ENCODE peak calls at places on chromosomes 1 and 21, in eight cellular contexts. One of them, this sample, is unnamed.

GRCh38 chr21:22476214-22476613 is 1478.0 kb downstream of the NCAM2 start:
- DNase-seq in fibroblast of mammary gland: no peak
- DNase-seq in dorsolateral prefrontal cortex: no peak
- DNase-seq in AG04450: no peak
- DNase-seq in astrocyte of the spinal cord: no peak
- DNase-seq in fibroblast of the aortic adventitia: no peak
- DNase-seq in psoas muscle: no peak
- DNase-seq in tibial artery: no peak
- DNase-seq in this sample: no peak

GRCh38 chr1:46236882-46237281 is 10.7 kb upstream of the RAD54L start:
- DNase-seq in fibroblast of mammary gland: no peak
- DNase-seq in dorsolateral prefrontal cortex: no peak
- DNase-seq in AG04450: no peak
- DNase-seq in astrocyte of the spinal cord: no peak
- DNase-seq in fibroblast of the aortic adventitia: no peak
- DNase-seq in psoas muscle: no peak
- DNase-seq in tibial artery: no peak
- DNase-seq in this sample: no peak

GRCh38 chr1:231683439-231684165 is 57.0 kb downstream of the DISC1 start:
- DNase-seq in fibroblast of mammary gland: no peak
- DNase-seq in dorsolateral prefrontal cortex: no peak
- DNase-seq in AG04450: no peak
- DNase-seq in astrocyte of the spinal cord: peak
- DNase-seq in fibroblast of the aortic adventitia: no peak
- DNase-seq in psoas muscle: no peak
- DNase-seq in tibial artery: no peak
- DNase-seq in this sample: no peak

GRCh38 chr21:14603202-14603601 is 57.1 kb upstream of the SAMSN1 start:
- DNase-seq in fibroblast of mammary gland: peak
- DNase-seq in dorsolateral prefrontal cortex: no peak
- DNase-seq in AG04450: no peak
- DNase-seq in astrocyte of the spinal cord: peak
- DNase-seq in fibroblast of the aortic adventitia: peak
- DNase-seq in psoas muscle: no peak
- DNase-seq in tibial artery: no peak
- DNase-seq in this sample: peak

GRCh38 chr1:201877877-201878339 is 10.8 kb upstream of the SHISA4 start:
- DNase-seq in fibroblast of mammary gland: peak
- DNase-seq in dorsolateral prefrontal cortex: no peak
- DNase-seq in AG04450: no peak
- DNase-seq in astrocyte of the spinal cord: peak
- DNase-seq in fibroblast of the aortic adventitia: peak
- DNase-seq in psoas muscle: no peak
- DNase-seq in tibial artery: no peak
- DNase-seq in this sample: peak

GRCh38 chr1:201493757-201494617 is 12.9 kb downstream of the CSRP1 start:
- DNase-seq in fibroblast of mammary gland: peak
- DNase-seq in dorsolateral prefrontal cortex: no peak
- DNase-seq in AG04450: no peak
- DNase-seq in astrocyte of the spinal cord: no peak
- DNase-seq in fibroblast of the aortic adventitia: peak
- DNase-seq in psoas muscle: no peak
- DNase-seq in tibial artery: no peak
- DNase-seq in this sample: peak

GRCh38 chr21:26972131-26972707 is 5.3 kb upstream of the ADAMTS5 start:
- DNase-seq in fibroblast of mammary gland: no peak
- DNase-seq in dorsolateral prefrontal cortex: no peak
- DNase-seq in AG04450: no peak
- DNase-seq in astrocyte of the spinal cord: no peak
- DNase-seq in fibroblast of the aortic adventitia: no peak
- DNase-seq in psoas muscle: no peak
- DNase-seq in tibial artery: no peak
- DNase-seq in this sample: no peak

GRCh38 chr1:114040273-114041043 is 61.2 kb downstream of the OLFML3 start:
- DNase-seq in fibroblast of mammary gland: peak
- DNase-seq in dorsolateral prefrontal cortex: no peak
- DNase-seq in AG04450: no peak
- DNase-seq in astrocyte of the spinal cord: no peak
- DNase-seq in fibroblast of the aortic adventitia: peak
- DNase-seq in psoas muscle: no peak
- DNase-seq in tibial artery: peak
- DNase-seq in this sample: peak

GRCh38 chr21:42756580-42757250 is 103.3 kb downstream of the PDE9A start:
- DNase-seq in fibroblast of mammary gland: no peak
- DNase-seq in dorsolateral prefrontal cortex: no peak
- DNase-seq in AG04450: no peak
- DNase-seq in astrocyte of the spinal cord: no peak
- DNase-seq in fibroblast of the aortic adventitia: no peak
- DNase-seq in psoas muscle: no peak
- DNase-seq in tibial artery: no peak
- DNase-seq in this sample: no peak

GRCh38 chr1:84300991-84301758 is at the start of gene SAMD13:
- DNase-seq in fibroblast of mammary gland: peak
- DNase-seq in dorsolateral prefrontal cortex: peak
- DNase-seq in AG04450: peak
- DNase-seq in astrocyte of the spinal cord: peak
- DNase-seq in fibroblast of the aortic adventitia: peak
- DNase-seq in psoas muscle: peak
- DNase-seq in tibial artery: peak
- DNase-seq in this sample: peak

GRCh38 chr1:14549897-14550635 is 48.4 kb upstream of the KAZN start:
- DNase-seq in fibroblast of mammary gland: no peak
- DNase-seq in dorsolateral prefrontal cortex: no peak
- DNase-seq in AG04450: no peak
- DNase-seq in astrocyte of the spinal cord: no peak
- DNase-seq in fibroblast of the aortic adventitia: no peak
- DNase-seq in psoas muscle: no peak
- DNase-seq in tibial artery: no peak
- DNase-seq in this sample: no peak

GRCh38 chr1:6158181-6158580 is 21.9 kb downstream of the CHD5 start:
- DNase-seq in fibroblast of mammary gland: no peak
- DNase-seq in dorsolateral prefrontal cortex: no peak
- DNase-seq in AG04450: no peak
- DNase-seq in astrocyte of the spinal cord: no peak
- DNase-seq in fibroblast of the aortic adventitia: no peak
- DNase-seq in psoas muscle: no peak
- DNase-seq in tibial artery: no peak
- DNase-seq in this sample: no peak

GRCh38 chr1:148318123-148318899 is 164.8 kb downstream of the PPIAL4G start:
- DNase-seq in fibroblast of mammary gland: no peak
- DNase-seq in dorsolateral prefrontal cortex: no peak
- DNase-seq in AG04450: no peak
- DNase-seq in astrocyte of the spinal cord: peak
- DNase-seq in fibroblast of the aortic adventitia: no peak
- DNase-seq in psoas muscle: no peak
- DNase-seq in tibial artery: no peak
- DNase-seq in this sample: peak

GRCh38 chr21:41363370-41364270 is 1.8 kb downstream of the MX2 start:
- DNase-seq in fibroblast of mammary gland: no peak
- DNase-seq in dorsolateral prefrontal cortex: no peak
- DNase-seq in AG04450: no peak
- DNase-seq in astrocyte of the spinal cord: no peak
- DNase-seq in fibroblast of the aortic adventitia: no peak
- DNase-seq in psoas muscle: no peak
- DNase-seq in tibial artery: no peak
- DNase-seq in this sample: no peak

GRCh38 chr21:41365377-41366107 is 3.7 kb downstream of the MX2 start:
- DNase-seq in fibroblast of mammary gland: no peak
- DNase-seq in dorsolateral prefrontal cortex: no peak
- DNase-seq in AG04450: no peak
- DNase-seq in astrocyte of the spinal cord: no peak
- DNase-seq in fibroblast of the aortic adventitia: no peak
- DNase-seq in psoas muscle: no peak
- DNase-seq in tibial artery: no peak
- DNase-seq in this sample: no peak

GRCh38 chr21:41361786-41362604 is at the start of gene MX2:
- DNase-seq in fibroblast of mammary gland: peak
- DNase-seq in dorsolateral prefrontal cortex: no peak
- DNase-seq in AG04450: peak
- DNase-seq in astrocyte of the spinal cord: peak
- DNase-seq in fibroblast of the aortic adventitia: peak
- DNase-seq in psoas muscle: peak
- DNase-seq in tibial artery: peak
- DNase-seq in this sample: peak

GRCh38 chr21:41362605-41363369 is 960 bp downstream of the MX2 start:
- DNase-seq in fibroblast of mammary gland: no peak
- DNase-seq in dorsolateral prefrontal cortex: no peak
- DNase-seq in AG04450: no peak
- DNase-seq in astrocyte of the spinal cord: no peak
- DNase-seq in fibroblast of the aortic adventitia: no peak
- DNase-seq in psoas muscle: no peak
- DNase-seq in tibial artery: no peak
- DNase-seq in this sample: no peak

DNA sequence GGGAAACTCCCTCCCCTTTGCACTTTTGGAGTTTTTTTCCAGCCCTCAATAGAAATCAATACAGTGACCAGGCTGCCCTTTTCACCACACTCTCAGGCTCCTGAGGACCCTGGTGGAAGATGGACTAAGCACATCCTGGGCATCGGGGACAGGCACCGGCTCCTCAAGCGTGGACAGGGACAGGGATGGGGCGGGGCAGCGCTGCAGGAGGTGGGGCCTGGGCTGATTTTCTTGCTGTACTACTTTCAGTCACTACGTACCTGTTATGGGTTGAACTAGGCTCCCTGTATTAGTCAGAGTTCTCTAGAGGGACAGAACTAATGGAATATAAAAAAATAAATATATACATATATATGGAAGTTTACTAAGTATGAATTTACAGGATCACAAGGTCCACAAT is 2.5 kb downstream of the MX2 start:
- DNase-seq in fibroblast of mammary gland: no peak
- DNase-seq in dorsolateral prefrontal cortex: no peak
- DNase-seq in AG04450: no peak
- DNase-seq in astrocyte of the spinal cord: no peak
- DNase-seq in fibroblast of the aortic adventitia: no peak
- DNase-seq in psoas muscle: no peak
- DNase-seq in tibial artery: no peak
- DNase-seq in this sample: no peak
- H3K4me3 ChIP-seq in fibroblast of mammary gland: no peak
- H3K4me3 ChIP-seq in dorsolateral prefrontal cortex: no peak
- H3K4me3 ChIP-seq in AG04450: no peak
- H3K4me3 ChIP-seq in astrocyte of the spinal cord: no peak
- H3K4me3 ChIP-seq in fibroblast of the aortic adventitia: no peak
- H3K4me3 ChIP-seq in psoas muscle: no peak
- H3K4me3 ChIP-seq in tibial artery: no peak
- H3K4me3 ChIP-seq in this sample: no peak

DNA sequence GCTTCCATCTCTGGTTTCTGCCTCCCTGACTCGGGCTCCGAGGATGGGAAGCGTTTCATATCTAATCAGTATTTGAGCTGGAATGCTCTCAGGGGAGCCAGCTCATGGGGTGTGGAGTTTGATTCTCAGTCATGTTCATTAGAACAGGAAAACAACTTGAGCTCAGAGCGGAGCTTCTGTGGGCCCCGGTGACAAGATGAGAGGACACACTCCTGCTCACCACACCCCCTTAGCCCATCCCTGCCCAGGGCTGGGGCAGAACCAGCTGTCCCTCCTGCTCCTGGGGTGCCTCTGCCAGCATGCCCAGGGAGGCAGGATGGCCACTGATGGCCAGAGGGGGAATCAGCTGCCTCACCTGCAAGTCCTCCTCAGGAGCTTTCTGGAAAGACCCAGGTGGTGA is 726.0 kb downstream of the PTPRU start:
- DNase-seq in fibroblast of mammary gland: no peak
- DNase-seq in dorsolateral prefrontal cortex: no peak
- DNase-seq in AG04450: no peak
- DNase-seq in astrocyte of the spinal cord: no peak
- DNase-seq in fibroblast of the aortic adventitia: peak
- DNase-seq in psoas muscle: no peak
- DNase-seq in tibial artery: no peak
- DNase-seq in this sample: no peak
- TF ChIP-seq CTCF in fibroblast of mammary gland: no peak
- TF ChIP-seq CTCF in dorsolateral prefrontal cortex: no peak
- TF ChIP-seq CTCF in AG04450: no peak
- TF ChIP-seq CTCF in astrocyte of the spinal cord: no peak
- TF ChIP-seq CTCF in fibroblast of the aortic adventitia: no peak
- TF ChIP-seq CTCF in psoas muscle: no peak
- TF ChIP-seq CTCF in tibial artery: no peak
- TF ChIP-seq CTCF in this sample: no peak

GRCh38 chr21:34128674-34129038 is 55.3 kb downstream of the MRPS6 start:
- DNase-seq in fibroblast of mammary gland: no peak
- DNase-seq in dorsolateral prefrontal cortex: no peak
- DNase-seq in AG04450: no peak
- DNase-seq in astrocyte of the spinal cord: peak
- DNase-seq in fibroblast of the aortic adventitia: peak
- DNase-seq in psoas muscle: no peak
- DNase-seq in tibial artery: peak
- DNase-seq in this sample: no peak
- H3K4me3 ChIP-seq in fibroblast of mammary gland: no peak
- H3K4me3 ChIP-seq in dorsolateral prefrontal cortex: no peak
- H3K4me3 ChIP-seq in AG04450: no peak
- H3K4me3 ChIP-seq in astrocyte of the spinal cord: no peak
- H3K4me3 ChIP-seq in fibroblast of the aortic adventitia: no peak
- H3K4me3 ChIP-seq in psoas muscle: peak
- H3K4me3 ChIP-seq in tibial artery: peak
- H3K4me3 ChIP-seq in this sample: no peak

GRCh38 chr1:2460203-2460602 is 15.9 kb upstream of the PLCH2 start:
- DNase-seq in fibroblast of mammary gland: no peak
- DNase-seq in dorsolateral prefrontal cortex: no peak
- DNase-seq in AG04450: no peak
- DNase-seq in astrocyte of the spinal cord: no peak
- DNase-seq in fibroblast of the aortic adventitia: no peak
- DNase-seq in psoas muscle: no peak
- DNase-seq in tibial artery: no peak
- DNase-seq in this sample: no peak

GRCh38 chr1:2462819-2463218 is 13.3 kb upstream of the PLCH2 start:
- DNase-seq in fibroblast of mammary gland: no peak
- DNase-seq in dorsolateral prefrontal cortex: no peak
- DNase-seq in AG04450: no peak
- DNase-seq in astrocyte of the spinal cord: no peak
- DNase-seq in fibroblast of the aortic adventitia: no peak
- DNase-seq in psoas muscle: no peak
- DNase-seq in tibial artery: no peak
- DNase-seq in this sample: no peak

GRCh38 chr1:2457444-2457843 is 18.6 kb upstream of the PLCH2 start:
- DNase-seq in fibroblast of mammary gland: no peak
- DNase-seq in dorsolateral prefrontal cortex: no peak
- DNase-seq in AG04450: no peak
- DNase-seq in astrocyte of the spinal cord: no peak
- DNase-seq in fibroblast of the aortic adventitia: no peak
- DNase-seq in psoas muscle: no peak
- DNase-seq in tibial artery: no peak
- DNase-seq in this sample: no peak

GRCh38 chr1:2460996-2461751 is 14.9 kb upstream of the PLCH2 start:
- DNase-seq in fibroblast of mammary gland: no peak
- DNase-seq in dorsolateral prefrontal cortex: no peak
- DNase-seq in AG04450: no peak
- DNase-seq in astrocyte of the spinal cord: no peak
- DNase-seq in fibroblast of the aortic adventitia: no peak
- DNase-seq in psoas muscle: no peak
- DNase-seq in tibial artery: no peak
- DNase-seq in this sample: no peak

DNA sequence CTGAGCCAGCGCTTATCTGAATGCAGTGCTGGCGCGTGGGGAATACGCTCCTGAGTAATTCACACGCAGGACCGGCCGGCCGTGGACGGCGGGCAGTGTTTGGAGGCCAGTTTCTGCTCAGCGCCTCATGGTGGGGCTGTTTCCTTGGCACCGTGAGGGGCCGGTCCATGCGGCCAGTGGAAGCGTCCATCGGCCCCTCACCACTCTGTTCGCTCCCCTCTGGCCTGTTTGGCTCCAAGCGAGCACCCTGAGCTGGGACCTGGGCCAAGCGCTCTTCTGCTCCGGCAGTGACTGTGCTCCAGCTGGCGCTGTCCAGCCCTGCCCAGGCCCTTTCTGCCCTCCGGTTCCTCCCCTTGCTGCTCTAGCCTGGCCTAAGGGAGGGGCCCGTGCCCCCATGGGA is 16.3 kb upstream of the PLCH2 start:
- DNase-seq in fibroblast of mammary gland: peak
- DNase-seq in dorsolateral prefrontal cortex: peak
- DNase-seq in AG04450: peak
- DNase-seq in astrocyte of the spinal cord: peak
- DNase-seq in fibroblast of the aortic adventitia: peak
- DNase-seq in psoas muscle: peak
- DNase-seq in tibial artery: no peak
- DNase-seq in this sample: peak
- TF ChIP-seq CTCF in fibroblast of mammary gland: peak
- TF ChIP-seq CTCF in dorsolateral prefrontal cortex: peak
- TF ChIP-seq CTCF in AG04450: peak
- TF ChIP-seq CTCF in astrocyte of the spinal cord: peak
- TF ChIP-seq CTCF in fibroblast of the aortic adventitia: peak
- TF ChIP-seq CTCF in psoas muscle: peak
- TF ChIP-seq CTCF in tibial artery: peak
- TF ChIP-seq CTCF in this sample: peak